ENCODE peak calls at places on chromosomes 4 and X, in seven cellular contexts. One of them, this sample, is unnamed.

GRCh38 chr4:125539691-125540090 is 224.9 kb downstream of the FAT4 start:
- DNase-seq in mucosa of descending colon: no peak
- DNase-seq in stomach: no peak
- DNase-seq in cardiac muscle cell: no peak
- DNase-seq in HCT116: no peak
- DNase-seq in psoas muscle: no peak
- DNase-seq in spleen: no peak
- DNase-seq in this sample: no peak

GRCh38 chrX:18010251-18010650 is 149.2 kb upstream of the RAI2 start:
- DNase-seq in cardiac muscle cell: no peak
- DNase-seq in mucosa of descending colon: no peak
- DNase-seq in spleen: no peak
- DNase-seq in psoas muscle: no peak
- DNase-seq in stomach: no peak
- DNase-seq in HCT116: no peak
- DNase-seq in this sample: no peak

GRCh38 chr4:133802741-133803140 is 398.8 kb downstream of the PABPC4L start:
- DNase-seq in spleen: no peak
- DNase-seq in HCT116: no peak
- DNase-seq in mucosa of descending colon: no peak
- DNase-seq in psoas muscle: no peak
- DNase-seq in cardiac muscle cell: no peak
- DNase-seq in stomach: no peak
- DNase-seq in this sample: no peak

GRCh38 chr4:30839583-30840520 is 119.7 kb downstream of the PCDH7 start:
- DNase-seq in mucosa of descending colon: no peak
- DNase-seq in cardiac muscle cell: no peak
- DNase-seq in psoas muscle: no peak
- DNase-seq in stomach: no peak
- DNase-seq in HCT116: peak; percentile 97
- DNase-seq in spleen: no peak
- DNase-seq in this sample: no peak

GRCh38 chr4:10960386-10960785 is 275.8 kb upstream of the CLNK start:
- DNase-seq in psoas muscle: no peak
- DNase-seq in cardiac muscle cell: no peak
- DNase-seq in HCT116: no peak
- DNase-seq in stomach: no peak
- DNase-seq in mucosa of descending colon: no peak
- DNase-seq in spleen: no peak
- DNase-seq in this sample: no peak

GRCh38 chr4:122796801-122797404 is 29.7 kb upstream of the FGF2 start:
- DNase-seq in stomach: no peak
- DNase-seq in psoas muscle: no peak
- DNase-seq in HCT116: no peak
- DNase-seq in mucosa of descending colon: no peak
- DNase-seq in spleen: no peak
- DNase-seq in cardiac muscle cell: no peak
- DNase-seq in this sample: no peak

GRCh38 chr4:68361146-68361589 is 11.3 kb upstream of the YTHDC1 start:
- DNase-seq in mucosa of descending colon: no peak
- DNase-seq in psoas muscle: no peak
- DNase-seq in spleen: no peak
- DNase-seq in stomach: no peak
- DNase-seq in cardiac muscle cell: no peak
- DNase-seq in HCT116: no peak
- DNase-seq in this sample: no peak

GRCh38 chr4:175034986-175035705 is 117.0 kb downstream of the ADAM29 start:
- DNase-seq in mucosa of descending colon: no peak
- DNase-seq in psoas muscle: no peak
- DNase-seq in spleen: no peak
- DNase-seq in stomach: no peak
- DNase-seq in cardiac muscle cell: no peak
- DNase-seq in HCT116: no peak
- DNase-seq in this sample: no peak

GRCh38 chr4:10089346-10089745 is 27.3 kb downstream of the WDR1 start:
- DNase-seq in mucosa of descending colon: peak; percentile 88
- DNase-seq in spleen: peak; percentile 59
- DNase-seq in cardiac muscle cell: no peak
- DNase-seq in psoas muscle: peak; percentile 65
- DNase-seq in stomach: peak; percentile 81
- DNase-seq in HCT116: no peak
- DNase-seq in this sample: no peak

GRCh38 chr4:86338989-86339388 is 20.9 kb downstream of the MAPK10 start:
- DNase-seq in mucosa of descending colon: no peak
- DNase-seq in cardiac muscle cell: no peak
- DNase-seq in spleen: no peak
- DNase-seq in HCT116: peak; percentile 13
- DNase-seq in stomach: no peak
- DNase-seq in psoas muscle: no peak
- DNase-seq in this sample: no peak

GRCh38 chr4:135948797-135949196 is 1583.5 kb downstream of the PCDH18 start:
- DNase-seq in psoas muscle: no peak
- DNase-seq in mucosa of descending colon: no peak
- DNase-seq in HCT116: no peak
- DNase-seq in stomach: no peak
- DNase-seq in cardiac muscle cell: no peak
- DNase-seq in spleen: no peak
- DNase-seq in this sample: no peak

GRCh38 chrX:53544936-53545335 is 110.8 kb upstream of the HSD17B10 start:
- DNase-seq in psoas muscle: no peak
- DNase-seq in mucosa of descending colon: no peak
- DNase-seq in cardiac muscle cell: no peak
- DNase-seq in HCT116: no peak
- DNase-seq in stomach: no peak
- DNase-seq in spleen: no peak
- DNase-seq in this sample: no peak

GRCh38 chrX:31969714-31970113 is 897.9 kb upstream of the FTHL17 start:
- DNase-seq in psoas muscle: no peak
- DNase-seq in cardiac muscle cell: no peak
- DNase-seq in mucosa of descending colon: no peak
- DNase-seq in spleen: no peak
- DNase-seq in stomach: no peak
- DNase-seq in HCT116: no peak
- DNase-seq in this sample: no peak

GRCh38 chr4:82352118-82352824 is 21.5 kb downstream of the HNRNPD start:
- DNase-seq in spleen: no peak
- DNase-seq in HCT116: no peak
- DNase-seq in mucosa of descending colon: no peak
- DNase-seq in psoas muscle: no peak
- DNase-seq in cardiac muscle cell: no peak
- DNase-seq in stomach: no peak
- DNase-seq in this sample: no peak

GRCh38 chrX:153305941-153306464 is 15.6 kb downstream of the PNMA6F start:
- DNase-seq in mucosa of descending colon: no peak
- DNase-seq in stomach: no peak
- DNase-seq in spleen: no peak
- DNase-seq in HCT116: no peak
- DNase-seq in cardiac muscle cell: no peak
- DNase-seq in psoas muscle: no peak
- DNase-seq in this sample: no peak

GRCh38 chrX:19177710-19178109 is 55.4 kb upstream of the ADGRG2 start:
- DNase-seq in psoas muscle: no peak
- DNase-seq in stomach: no peak
- DNase-seq in spleen: no peak
- DNase-seq in HCT116: no peak
- DNase-seq in mucosa of descending colon: no peak
- DNase-seq in cardiac muscle cell: no peak
- DNase-seq in this sample: no peak

GRCh38 chr4:2804449-2804972 is 11.6 kb downstream of the SH3BP2 start:
- DNase-seq in stomach: no peak
- DNase-seq in spleen: peak; percentile 75
- DNase-seq in HCT116: no peak
- DNase-seq in mucosa of descending colon: no peak
- DNase-seq in psoas muscle: peak; percentile 35
- DNase-seq in cardiac muscle cell: no peak
- DNase-seq in this sample: no peak

GRCh38 chr4:141807073-141807472 is 170.7 kb downstream of the IL15 start:
- DNase-seq in HCT116: no peak
- DNase-seq in psoas muscle: no peak
- DNase-seq in spleen: no peak
- DNase-seq in stomach: no peak
- DNase-seq in mucosa of descending colon: no peak
- DNase-seq in cardiac muscle cell: no peak
- DNase-seq in this sample: no peak

GRCh38 chr4:127525585-127525984 is 107.2 kb upstream of the INTU start:
- DNase-seq in HCT116: no peak
- DNase-seq in spleen: no peak
- DNase-seq in mucosa of descending colon: no peak
- DNase-seq in psoas muscle: no peak
- DNase-seq in cardiac muscle cell: peak; percentile 24
- DNase-seq in stomach: no peak
- DNase-seq in this sample: no peak

DNA sequence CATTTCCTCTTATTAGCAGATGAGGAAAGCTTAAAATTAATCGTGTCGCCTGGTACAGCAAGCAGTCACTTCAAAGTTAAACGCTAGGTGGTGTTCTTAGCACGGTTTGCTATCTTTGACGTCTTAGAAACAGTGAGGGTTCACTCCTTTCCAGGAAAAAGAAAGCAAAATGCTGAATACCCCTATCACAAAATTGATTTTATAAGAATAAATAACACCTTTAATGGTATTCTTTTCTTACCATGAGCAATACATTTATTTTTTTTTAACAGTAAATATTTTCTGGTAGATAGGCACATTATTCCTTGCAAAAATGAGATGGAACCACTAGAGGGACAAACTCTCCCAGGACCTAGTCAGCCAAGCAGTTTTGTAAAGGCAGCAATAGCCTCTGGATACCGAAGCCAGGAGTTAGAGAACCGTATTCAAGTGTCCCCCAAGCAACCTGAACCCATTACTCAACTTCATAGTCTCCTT is 153.9 kb downstream of the KDR start:
- DNase-seq in spleen: no peak
- DNase-seq in stomach: no peak
- DNase-seq in HCT116: peak; percentile 53
- DNase-seq in psoas muscle: no peak
- DNase-seq in cardiac muscle cell: peak; percentile 68
- DNase-seq in mucosa of descending colon: peak; percentile 7
- DNase-seq in this sample: no peak
- TF ChIP-seq CTCF in spleen: peak; percentile 43
- TF ChIP-seq CTCF in stomach: peak; percentile 69
- TF ChIP-seq CTCF in HCT116: peak; percentile 68
- TF ChIP-seq CTCF in psoas muscle: peak; percentile 50
- TF ChIP-seq CTCF in cardiac muscle cell: peak; percentile 71
- TF ChIP-seq CTCF in mucosa of descending colon: no peak
- TF ChIP-seq CTCF in this sample: no peak

GRCh38 chr4:188113156-188113555 is 3.8 kb upstream of the TRIML2 start:
- DNase-seq in HCT116: no peak
- DNase-seq in stomach: no peak
- DNase-seq in spleen: no peak
- DNase-seq in mucosa of descending colon: no peak
- DNase-seq in cardiac muscle cell: no peak
- DNase-seq in psoas muscle: no peak
- DNase-seq in this sample: no peak

GRCh38 chr4:188107931-188108843 is 1.2 kb downstream of the TRIML2 start:
- DNase-seq in spleen: no peak
- DNase-seq in mucosa of descending colon: no peak
- DNase-seq in cardiac muscle cell: no peak
- DNase-seq in HCT116: peak; percentile 51
- DNase-seq in psoas muscle: no peak
- DNase-seq in stomach: no peak
- DNase-seq in this sample: no peak

GRCh38 chr4:188110741-188111458 is 1.5 kb upstream of the TRIML2 start:
- DNase-seq in stomach: no peak
- DNase-seq in cardiac muscle cell: no peak
- DNase-seq in spleen: no peak
- DNase-seq in psoas muscle: no peak
- DNase-seq in mucosa of descending colon: no peak
- DNase-seq in HCT116: no peak
- DNase-seq in this sample: no peak

GRCh38 chr4:188109157-188109755 is at the start of gene TRIML2:
- DNase-seq in psoas muscle: no peak
- DNase-seq in cardiac muscle cell: no peak
- DNase-seq in spleen: no peak
- DNase-seq in stomach: no peak
- DNase-seq in mucosa of descending colon: no peak
- DNase-seq in HCT116: peak; percentile 57
- DNase-seq in this sample: no peak

DNA sequence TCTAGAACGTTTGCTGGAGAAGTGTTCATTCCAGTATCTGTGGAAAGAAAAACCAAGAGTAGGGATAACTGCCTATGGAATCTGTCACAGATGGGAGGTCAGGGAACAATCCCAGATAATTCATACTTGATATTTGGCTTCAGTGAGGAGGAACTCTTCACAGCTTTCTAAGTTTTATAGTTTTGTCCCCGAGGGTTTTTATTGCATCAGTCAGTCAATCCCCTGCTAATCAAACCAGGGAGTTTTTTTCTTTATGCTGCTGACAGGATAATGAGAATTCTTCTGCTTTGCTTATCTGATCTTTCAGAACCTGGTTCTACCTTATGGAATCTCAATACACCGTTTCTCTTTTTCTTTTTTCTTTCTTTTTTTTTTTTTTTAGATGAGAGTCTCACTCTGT is 633 bp upstream of the TRIML2 start:
- DNase-seq in psoas muscle: no peak
- DNase-seq in cardiac muscle cell: no peak
- DNase-seq in stomach: no peak
- DNase-seq in mucosa of descending colon: no peak
- DNase-seq in spleen: no peak
- DNase-seq in HCT116: no peak
- DNase-seq in this sample: no peak
- TF ChIP-seq CTCF in psoas muscle: no peak
- TF ChIP-seq CTCF in cardiac muscle cell: no peak
- TF ChIP-seq CTCF in stomach: no peak
- TF ChIP-seq CTCF in mucosa of descending colon: no peak
- TF ChIP-seq CTCF in spleen: no peak
- TF ChIP-seq CTCF in HCT116: no peak
- TF ChIP-seq CTCF in this sample: no peak

DNA sequence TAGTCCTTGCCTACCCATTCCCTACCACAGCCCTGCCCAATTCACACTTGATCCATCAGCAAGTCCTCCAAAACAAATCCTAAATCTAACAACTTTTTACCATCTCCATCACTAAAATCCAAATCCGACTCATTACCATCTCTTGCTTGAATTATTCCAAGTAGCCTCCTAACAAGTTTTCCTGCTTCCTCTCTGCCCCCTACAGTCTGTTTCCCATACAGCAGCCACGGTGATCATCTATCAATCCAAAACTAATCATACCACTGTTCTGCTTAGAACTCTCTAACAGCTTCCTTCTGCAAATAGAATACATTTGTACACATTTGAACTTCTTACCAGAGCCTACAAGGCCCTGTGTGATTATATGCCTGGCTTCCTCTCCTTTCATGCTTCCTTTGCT is 133.0 kb downstream of the SHROOM4 start:
- DNase-seq in cardiac muscle cell: no peak
- DNase-seq in psoas muscle: no peak
- DNase-seq in mucosa of descending colon: peak; percentile 5
- DNase-seq in spleen: no peak
- DNase-seq in stomach: no peak
- DNase-seq in HCT116: no peak
- DNase-seq in this sample: no peak
- TF ChIP-seq CTCF in cardiac muscle cell: peak; percentile 52
- TF ChIP-seq CTCF in psoas muscle: peak; percentile 23
- TF ChIP-seq CTCF in mucosa of descending colon: no peak
- TF ChIP-seq CTCF in spleen: peak; percentile 10
- TF ChIP-seq CTCF in stomach: no peak
- TF ChIP-seq CTCF in HCT116: peak; percentile 41
- TF ChIP-seq CTCF in this sample: no peak

GRCh38 chrX:49282647-49283011 is 13.0 kb downstream of the PPP1R3F start:
- DNase-seq in stomach: peak; percentile 25
- DNase-seq in spleen: peak; percentile 30
- DNase-seq in cardiac muscle cell: peak; percentile 34
- DNase-seq in mucosa of descending colon: no peak
- DNase-seq in psoas muscle: no peak
- DNase-seq in HCT116: peak; percentile 13
- DNase-seq in this sample: no peak
- TF ChIP-seq CTCF in stomach: peak; percentile 38
- TF ChIP-seq CTCF in spleen: no peak
- TF ChIP-seq CTCF in cardiac muscle cell: peak; percentile 42
- TF ChIP-seq CTCF in mucosa of descending colon: no peak
- TF ChIP-seq CTCF in psoas muscle: no peak
- TF ChIP-seq CTCF in HCT116: peak; percentile 16
- TF ChIP-seq CTCF in this sample: no peak

GRCh38 chrX:52363247-52363883 is 5.5 kb upstream of the XAGE2 start:
- DNase-seq in psoas muscle: no peak
- DNase-seq in mucosa of descending colon: peak; percentile 60
- DNase-seq in HCT116: peak; percentile 13
- DNase-seq in cardiac muscle cell: no peak
- DNase-seq in stomach: no peak
- DNase-seq in spleen: no peak
- DNase-seq in this sample: no peak
- TF ChIP-seq CTCF in psoas muscle: no peak
- TF ChIP-seq CTCF in mucosa of descending colon: no peak
- TF ChIP-seq CTCF in HCT116: peak; percentile 13
- TF ChIP-seq CTCF in cardiac muscle cell: no peak
- TF ChIP-seq CTCF in stomach: no peak
- TF ChIP-seq CTCF in spleen: no peak
- TF ChIP-seq CTCF in this sample: no peak

This sample was measured in activated B cell treated with CpG ODN at 0.5 μM for 24 hours.